ENCODE peak calls at places on chromosomes 6 and 20, in five cellular contexts. W is psoas muscle; E is tibial nerve; V is CD8-positive, alpha-beta memory T cell; C is right cardiac atrium. N is an unnamed sample.
A peak's percentile ranks its signal among the peaks of the same experiment; 100 is the strongest.

GRCh38 chr20:40218296-40218955 is 470.6 kb downstream of the MAFB start:
- DNase-seq in W (no peak), E (no peak), V (no peak), C (no peak), N (no peak)

GRCh38 chr6:79538481-79538971 is 1.3 kb upstream of the LCA5 start:
- DNase-seq in W (no peak), E (no peak), V (no peak), C (no peak), N (no peak)

GRCh38 chr6:111468329-111469012 is 14.5 kb downstream of the REV3L start:
- DNase-seq in W (no peak), E (no peak), V (no peak), C (no peak), N (no peak)

GRCh38 chr20:58640446-58640845 is 10.6 kb upstream of the STX16 start:
- DNase-seq in W (no peak), E (no peak), V (no peak), C (no peak), N (no peak)

GRCh38 chr6:145627451-145627850 is 107.9 kb downstream of the EPM2A start:
- DNase-seq in W (no peak), E (no peak), V (no peak), C (no peak), N (no peak)

GRCh38 chr6:100721256-100721655 is 159.9 kb downstream of the ASCC3 start:
- DNase-seq in W (no peak), E (no peak), V (no peak), C (no peak), N (no peak)

GRCh38 chr6:105391705-105392104 is 11.2 kb downstream of the PREP start:
- DNase-seq in W (no peak), E (no peak), V (no peak), C (no peak), N (no peak)

GRCh38 chr6:138371720-138372119 is 6.0 kb upstream of the SMIM28 start:
- DNase-seq in W (no peak), E (no peak), V (no peak), C (no peak), N (no peak)

GRCh38 chr20:37803476-37804307 is 99.2 kb upstream of the VSTM2L start:
- DNase-seq in W (no peak), E (no peak), V (no peak), C (no peak), N (no peak)

GRCh38 chr20:38165089-38165965 is at the start of gene TGM2:
- DNase-seq in W (peak; percentile 90), E (no peak), V (peak; percentile 5), C (peak; percentile 95), N (no peak)

GRCh38 chr6:70889270-70889669 is 67.6 kb downstream of the B3GAT2 start:
- DNase-seq in W (no peak), E (no peak), V (no peak), C (no peak), N (no peak)

GRCh38 chr20:10357974-10358373 is 76.0 kb downstream of the MKKS start:
- DNase-seq in W (no peak), E (no peak), V (no peak), C (no peak), N (no peak)

GRCh38 chr20:53706008-53706481 is 112.4 kb upstream of the ZNF217 start:
- DNase-seq in W (no peak), E (no peak), V (no peak), C (no peak), N (no peak)

GRCh38 chr20:48797275-48797825 is 30.4 kb downstream of the PREX1 start:
- DNase-seq in W (no peak), E (peak; percentile 47), V (no peak), C (peak; percentile 79), N (no peak)

GRCh38 chr6:48706310-48706709 is 595.3 kb upstream of the PTCHD4 start:
- DNase-seq in W (no peak), E (no peak), V (no peak), C (no peak), N (no peak)

GRCh38 chr20:8720089-8720488 is 348.8 kb upstream of the PLCB4 start:
- DNase-seq in W (no peak), E (no peak), V (no peak), C (no peak), N (no peak)

GRCh38 chr20:60137657-60138245 is 179.5 kb downstream of the CDH26 start:
- DNase-seq in W (no peak), E (no peak), V (peak; percentile 9), C (no peak), N (peak; percentile 87)

DNA sequence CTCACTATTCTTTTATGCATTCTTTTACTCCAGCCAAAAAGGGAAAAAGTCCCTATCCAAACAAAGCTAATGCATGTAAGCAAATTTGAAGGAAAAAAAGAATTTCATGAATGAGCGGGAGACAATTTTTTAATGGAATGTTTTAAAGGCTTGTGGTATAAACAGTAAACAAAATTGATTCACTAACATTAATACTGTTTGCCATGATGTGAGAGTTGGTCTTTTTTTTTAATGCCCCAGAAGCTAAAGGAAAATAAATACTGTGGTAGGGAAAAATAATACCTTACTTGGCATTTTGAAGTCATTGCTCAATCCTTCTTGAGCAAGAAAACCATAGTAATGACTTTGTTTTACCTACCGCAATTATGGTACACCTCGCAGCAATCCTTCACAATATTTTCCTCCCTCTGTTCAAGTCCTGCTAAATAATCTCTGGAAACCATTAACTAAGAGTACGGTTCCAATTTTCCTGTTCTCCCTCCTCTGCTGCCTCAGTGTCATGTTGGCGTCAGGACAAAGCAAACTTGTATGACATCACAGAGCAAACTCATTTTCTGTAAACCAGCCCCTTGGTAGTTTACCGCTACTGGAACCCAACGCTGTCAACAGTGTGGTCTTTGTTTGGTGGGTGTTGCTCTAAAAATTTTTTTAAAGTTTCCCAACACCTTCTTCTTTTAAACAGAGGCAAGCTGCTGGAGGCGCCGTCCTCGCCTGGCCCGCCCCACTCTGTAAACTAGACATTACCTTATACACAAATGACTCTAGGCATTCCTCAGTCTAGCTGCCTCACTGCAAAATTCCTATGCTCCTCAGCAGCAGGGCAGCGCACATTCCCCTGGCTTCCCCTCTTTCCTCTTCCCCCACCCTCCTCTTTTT is 78.8 kb downstream of the BACH2 start:
- DNase-seq in W (no peak), E (peak; percentile 62), V (peak; percentile 72), C (no peak), N (no peak)
- H3K4me3 ChIP-seq in W (peak overlapping the region; percentile 62), E (peak overlapping the region; percentile 28), V (peak overlapping the region; percentile 9), C (no peak overlapping the region), N (no peak overlapping the region)

GRCh38 chr6:43702147-43702521 is 14.5 kb upstream of the MRPS18A start:
- DNase-seq in W (no peak), E (no peak), V (no peak), C (no peak), N (no peak)
- H3K4me3 ChIP-seq in W (no peak overlapping the region), E (no peak overlapping the region), V (no peak overlapping the region), C (no peak overlapping the region), N (no peak overlapping the region)

GRCh38 chr6:36677753-36678487 is 594 bp upstream of the CDKN1A start:
- DNase-seq in W (no peak), E (no peak), V (no peak), C (no peak), N (no peak)
- H3K4me3 ChIP-seq in W (peak overlapping the region; percentile 91), E (peak overlapping the region; percentile 85), V (peak overlapping the region; percentile 82), C (no peak overlapping the region), N (no peak overlapping the region)

DNA sequence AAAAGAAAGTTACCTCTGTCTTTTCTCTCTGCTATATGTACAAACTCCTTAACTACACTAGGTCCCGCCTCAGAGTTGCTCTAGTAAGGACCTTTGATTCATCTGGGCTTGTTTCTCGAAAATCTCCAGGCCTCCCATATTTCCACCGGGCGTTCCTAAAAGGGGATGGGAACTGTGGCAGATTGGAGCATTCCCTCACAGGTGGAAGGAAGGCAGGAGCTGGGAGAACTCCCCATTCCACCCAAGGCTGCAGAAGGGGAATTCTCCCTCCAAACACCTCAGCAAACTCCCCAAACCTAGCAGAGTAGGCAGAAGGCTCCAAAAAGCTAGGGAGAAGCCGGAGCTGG is 1.6 kb upstream of the TFAP2A start:
- DNase-seq in W (no peak), E (no peak), V (no peak), C (no peak), N (no peak)
- H3K4me3 ChIP-seq in W (no peak overlapping the region), E (no peak overlapping the region), V (no peak overlapping the region), C (no peak overlapping the region), N (no peak overlapping the region)

DNA sequence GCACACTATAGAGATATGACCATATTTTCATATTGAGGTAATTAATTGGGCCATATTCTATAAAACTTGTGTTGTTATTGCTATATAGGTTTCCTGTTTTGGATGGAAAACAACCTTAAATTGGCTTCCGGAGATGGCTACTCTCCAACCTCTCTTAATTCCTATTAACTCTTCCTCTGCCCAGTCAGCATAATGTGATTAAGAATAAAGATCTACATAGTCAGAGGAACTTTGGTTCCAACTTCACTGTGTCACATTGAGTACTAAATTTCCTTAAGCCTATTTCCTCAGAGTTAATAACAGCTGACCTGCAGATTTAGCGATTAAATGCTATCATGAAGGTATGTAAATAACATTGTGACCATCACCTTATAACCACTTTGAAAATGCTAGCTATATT is 67.7 kb downstream of the PTPRK start:
- DNase-seq in W (no peak), E (no peak), V (no peak), C (no peak), N (no peak)
- H3K4me3 ChIP-seq in W (no peak overlapping the region), E (no peak overlapping the region), V (no peak overlapping the region), C (no peak overlapping the region), N (no peak overlapping the region)

GRCh38 chr20:1947535-1947846 is 46.4 kb downstream of the PDYN start:
- DNase-seq in W (no peak), E (no peak), V (no peak), C (no peak), N (no peak)
- H3K4me3 ChIP-seq in W (peak overlapping the region; percentile 49), E (no peak overlapping the region), V (no peak overlapping the region), C (no peak overlapping the region), N (no peak overlapping the region)

DNA sequence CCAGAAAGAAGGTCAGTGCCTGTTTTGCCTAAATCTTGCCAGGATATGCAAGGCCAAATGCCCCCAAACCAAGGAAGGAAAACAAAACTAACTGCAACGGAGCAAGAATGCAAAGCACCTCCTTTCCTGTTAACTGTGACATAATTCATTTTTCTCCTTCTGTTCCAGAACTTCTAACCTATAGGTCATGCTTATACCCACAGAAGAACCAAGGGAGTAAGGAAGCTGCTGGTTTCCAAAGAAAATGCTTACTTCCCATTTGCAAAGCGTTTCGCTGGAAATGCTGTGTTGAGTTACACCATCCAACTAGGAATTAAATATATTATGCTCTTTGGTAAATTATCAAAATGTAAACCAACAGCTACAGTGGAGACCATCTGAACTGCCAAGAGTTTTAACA is 43.0 kb downstream of the ATXN1 start:
- DNase-seq in W (no peak), E (no peak), V (no peak), C (no peak), N (no peak)
- H3K4me3 ChIP-seq in W (no peak overlapping the region), E (no peak overlapping the region), V (no peak overlapping the region), C (no peak overlapping the region), N (no peak overlapping the region)

GRCh38 chr6:112760831-112761230 is 413.7 kb downstream of the RFPL4B start:
- DNase-seq in W (no peak), E (no peak), V (no peak), C (no peak), N (no peak)
- H3K4me3 ChIP-seq in W (no peak overlapping the region), E (no peak overlapping the region), V (no peak overlapping the region), C (no peak overlapping the region), N (no peak overlapping the region)

DNA sequence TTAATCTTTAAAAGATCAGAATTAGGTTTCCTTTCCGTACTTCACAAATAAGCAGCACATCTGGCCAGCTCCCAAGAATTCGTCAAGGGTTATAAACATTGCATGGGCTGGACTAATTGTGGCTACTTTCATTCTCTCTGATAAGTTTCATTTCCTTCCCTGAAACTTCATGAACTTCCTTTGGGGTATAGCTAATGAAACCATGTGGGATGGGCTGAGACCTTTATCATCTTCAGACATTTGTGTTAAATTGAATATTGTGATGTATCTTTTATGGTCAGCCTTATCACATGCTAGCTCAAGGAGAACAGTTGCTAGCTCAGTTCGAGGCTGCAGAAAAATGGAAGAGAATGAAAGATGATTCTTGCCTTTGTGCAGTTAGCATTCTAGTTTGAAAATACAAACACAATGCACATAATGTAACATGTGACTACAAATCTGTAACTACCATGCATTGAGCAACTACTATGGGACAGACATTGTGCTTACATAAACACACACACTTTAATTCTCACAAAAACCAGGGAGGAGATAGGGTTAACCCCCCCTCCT is 1.7 kb upstream of the GMPR start:
- DNase-seq in W (no peak), E (peak; percentile 66), V (no peak), C (no peak), N (no peak)
- H3K4me3 ChIP-seq in W (peak overlapping the region; percentile 35), E (peak overlapping the region; percentile 24), V (no peak overlapping the region), C (peak overlapping the region; percentile 7), N (no peak overlapping the region)

N was measured in Jurkat, Clone E6-1.